ENCODE peak calls at places on chromosomes 1 and 21, in four cellular contexts. B is NCI-H69, S is Calu3, E is psoas muscle. K is an unnamed sample.

GRCh38 chr21:21751286-21751685 is 753.1 kb downstream of the NCAM2 start:
- DNase-seq in B (no peak), S (no peak), E (no peak), K (no peak)

GRCh38 chr1:167105150-167105840 is 11.4 kb downstream of the STYXL2 start:
- DNase-seq in E (no peak), B (peak; percentile 93), S (no peak), K (peak; percentile 34)

GRCh38 chr1:207805841-207806421 is 54.1 kb downstream of the CD46 start:
- DNase-seq in E (peak; percentile 88), B (peak; percentile 12), S (no peak), K (peak; percentile 6)

GRCh38 chr1:9863371-9863770 is 39.6 kb upstream of the CLSTN1 start:
- DNase-seq in S (no peak), B (no peak), E (no peak), K (no peak)

GRCh38 chr1:217897121-217897520 is 266.0 kb downstream of the SPATA17 start:
- DNase-seq in S (no peak), E (no peak), B (no peak), K (no peak)

GRCh38 chr1:53410100-53410541 is 49.1 kb upstream of the DMRTB1 start:
- DNase-seq in E (no peak), S (no peak), B (peak; percentile 81), K (peak; percentile 87)

GRCh38 chr1:206470692-206471414 is 577 bp downstream of the IKBKE start:
- DNase-seq in B (peak; percentile 29), S (peak; percentile 16), E (peak; percentile 40), K (no peak)

GRCh38 chr1:228743405-228743804 is 8.1 kb downstream of the RHOU start:
- DNase-seq in E (no peak), B (no peak), S (no peak), K (no peak)

GRCh38 chr1:167148388-167148787 is 54.5 kb downstream of the STYXL2 start:
- DNase-seq in B (peak; percentile 13), E (no peak), S (no peak), K (peak; percentile 44)

GRCh38 chr1:205664399-205665108 is 15.8 kb downstream of the SLC45A3 start:
- DNase-seq in B (peak; percentile 51), E (no peak), S (peak; percentile 82), K (no peak)

GRCh38 chr1:64072089-64072835 is 131.2 kb upstream of the UBE2U start:
- DNase-seq in E (no peak), S (no peak), B (peak; percentile 56), K (no peak)

GRCh38 chr1:61058477-61059245 is 23.7 kb upstream of the NFIA start:
- DNase-seq in B (peak; percentile 40), E (no peak), S (no peak), K (no peak)

GRCh38 chr1:117657031-117657430 is 51.2 kb downstream of the TENT5C start:
- DNase-seq in B (no peak), S (peak; percentile 9), E (no peak), K (no peak)

GRCh38 chr1:92990828-92991227 is 29.6 kb upstream of the DIPK1A start:
- DNase-seq in S (no peak), B (no peak), E (no peak), K (peak; percentile 74)

GRCh38 chr1:73674945-73675561 is 522.9 kb downstream of the LRRIQ3 start:
- DNase-seq in B (peak; percentile 69), E (no peak), S (no peak), K (peak; percentile 56)

GRCh38 chr1:19122668-19123067 is 87.4 kb downstream of the UBR4 start:
- DNase-seq in B (no peak), S (peak; percentile 45), E (no peak), K (no peak)

GRCh38 chr1:86151427-86151826 is 5.1 kb downstream of the COL24A1 start:
- DNase-seq in B (no peak), E (no peak), S (no peak), K (no peak)

GRCh38 chr1:29754608-29755375 is 518.5 kb downstream of the PTPRU start:
- DNase-seq in S (no peak), E (no peak), B (peak; percentile 84), K (no peak)

GRCh38 chr1:239233626-239234025 is 152.7 kb upstream of the CHRM3 start:
- DNase-seq in B (no peak), E (no peak), S (no peak), K (no peak)

GRCh38 chr1:63866085-63866484 is 92.3 kb downstream of the ROR1 start:
- DNase-seq in B (no peak), E (no peak), S (no peak), K (no peak)

GRCh38 chr1:221045842-221046831 is 166.9 kb downstream of the HLX start:
- DNase-seq in E (no peak), S (no peak), B (no peak), K (no peak)

GRCh38 chr1:91885331-91885715 is 628 bp downstream of the TGFBR3 start:
- DNase-seq in B (peak; percentile 32), S (peak; percentile 23), E (peak; percentile 40), K (no peak)

GRCh38 chr1:167943541-167943940 is 6.7 kb upstream of the MPC2 start:
- DNase-seq in E (no peak), S (no peak), B (no peak), K (no peak)

GRCh38 chr1:100895540-100896480 is at the start of gene SLC30A7:
- DNase-seq in S (peak; percentile 96), E (peak; percentile 97), B (peak; percentile 91), K (peak; percentile 90)

GRCh38 chr1:109643385-109644230 is 12.3 kb upstream of the GSTM4 start:
- DNase-seq in E (peak; percentile 85), B (peak; percentile 75), S (peak; percentile 88), K (no peak)

GRCh38 chr1:243288062-243288461 is 32.2 kb downstream of the SDCCAG8 start:
- DNase-seq in B (no peak), S (no peak), E (no peak), K (no peak)

GRCh38 chr1:1181129-1181937 is 7.7 kb downstream of the TTLL10 start:
- DNase-seq in S (no peak), B (no peak), E (peak; percentile 8), K (no peak)

GRCh38 chr1:232853994-232854532 is 48.8 kb downstream of the MAP10 start:
- DNase-seq in B (peak; percentile 86), E (no peak), S (no peak), K (peak; percentile 63)

GRCh38 chr1:10891081-10891480 is 94.6 kb upstream of the CASZ1 start:
- DNase-seq in B (no peak), E (no peak), S (no peak), K (no peak)

GRCh38 chr1:174204697-174205308 is 45.5 kb downstream of the RABGAP1L start:
- DNase-seq in E (no peak), B (no peak), S (peak; percentile 37), K (no peak)

GRCh38 chr1:1215266-1215676 is 1.3 kb upstream of the TNFRSF4 start:
- DNase-seq in S (no peak), B (no peak), E (no peak), K (no peak)